ENCODE peak calls at places on chromosome 20, in five cellular contexts. S, D, Y, V and Z are unnamed samples.

GRCh38 chr20:41162396-41162795 is 25.1 kb downstream of the PLCG1 start:
- DNase-seq in S (no peak), D (no peak), Y (no peak), V (no peak), Z (no peak)

GRCh38 chr20:21125072-21125848 is 622 bp upstream of the KIZ start:
- DNase-seq in S (peak), D (peak), Y (peak), V (no peak), Z (no peak)

GRCh38 chr20:61933951-61934715 is 131.5 kb downstream of the TAF4 start:
- DNase-seq in S (no peak), D (no peak), Y (no peak), V (no peak), Z (no peak)

GRCh38 chr20:17142666-17143065 is 84.2 kb upstream of the PCSK2 start:
- DNase-seq in S (no peak), D (no peak), Y (no peak), V (no peak), Z (no peak)

GRCh38 chr20:17890330-17890729 is 78.3 kb downstream of the SNX5 start:
- DNase-seq in S (no peak), D (no peak), Y (no peak), V (no peak), Z (no peak)

GRCh38 chr20:63328026-63328700 is 33.0 kb downstream of the CHRNA4 start:
- DNase-seq in S (no peak), D (no peak), Y (no peak), V (no peak), Z (no peak)

GRCh38 chr20:58149412-58150091 is 78.9 kb downstream of the ANKRD60 start:
- DNase-seq in S (peak), D (no peak), Y (no peak), V (no peak), Z (no peak)

GRCh38 chr20:46111028-46111835 is 6.9 kb upstream of the CD40 start:
- DNase-seq in S (no peak), D (no peak), Y (no peak), V (no peak), Z (no peak)

GRCh38 chr20:36435799-36436541 is 105.3 kb upstream of the MYL9 start:
- DNase-seq in S (peak), D (peak), Y (peak), V (peak), Z (peak)

GRCh38 chr20:61331542-61331941 is 79.5 kb downstream of the CDH4 start:
- DNase-seq in S (no peak), D (no peak), Y (no peak), V (no peak), Z (no peak)

GRCh38 chr20:21127201-21127981 is 1.5 kb downstream of the KIZ start:
- DNase-seq in S (peak), D (no peak), Y (no peak), V (no peak), Z (no peak)

GRCh38 chr20:6831461-6831860 is 64.0 kb downstream of the BMP2 start:
- DNase-seq in S (no peak), D (peak), Y (no peak), V (no peak), Z (no peak)

GRCh38 chr20:43776691-43777090 is 49.9 kb upstream of the GTSF1L start:
- DNase-seq in S (no peak), D (peak), Y (no peak), V (no peak), Z (no peak)

GRCh38 chr20:61932711-61933480 is 132.8 kb downstream of the TAF4 start:
- DNase-seq in S (no peak), D (no peak), Y (no peak), V (no peak), Z (no peak)